ENCODE peak calls at places on chromosome 15, in ten cellular contexts. O is left ventricle myocardium inferior; J is GM06990; G is left lung; A is lower leg skin; P is cardiac fibroblast; Q is CD8-positive, alpha-beta memory T cell; B is AG10803; T is NB4; M is effector memory CD4-positive, alpha-beta T cell. W is an unnamed sample.

GRCh38 chr15:22240951-22241350 is 160.6 kb downstream of the OR4M2 start:
- DNase-seq in O (no peak), A (no peak), T (no peak), P (no peak), Q (no peak), B (no peak), G (no peak), J (no peak), M (no peak), W (no peak)

GRCh38 chr15:68570974-68571373 is 7.8 kb upstream of the CORO2B start:
- DNase-seq in T (no peak), B (no peak), G (no peak), O (no peak), Q (no peak), A (no peak), J (no peak), P (no peak), M (no peak), W (no peak)

GRCh38 chr15:53884441-53884840 is 93.8 kb upstream of the UNC13C start:
- DNase-seq in A (no peak), O (no peak), G (no peak), Q (no peak), T (no peak), M (no peak), J (no peak), B (no peak), P (no peak), W (no peak)

GRCh38 chr15:80160570-80161156 is 7.9 kb downstream of the FAH start:
- DNase-seq in A (no peak), J (peak; percentile 46), O (peak; percentile 43), P (peak; percentile 94), B (peak; percentile 92), T (peak; percentile 98), Q (no peak), G (peak; percentile 88), M (no peak), W (peak; percentile 85)

GRCh38 chr15:77810180-77810579 is 177.5 kb upstream of the LINGO1 start:
- DNase-seq in O (no peak), J (no peak), A (no peak), G (no peak), P (no peak), Q (no peak), B (no peak), T (no peak), M (no peak), W (no peak)

GRCh38 chr15:63025460-63025859 is 17.1 kb upstream of the TPM1 start:
- DNase-seq in Q (no peak), T (peak; percentile 30), A (no peak), O (no peak), B (no peak), G (no peak), P (no peak), M (no peak), J (no peak), W (no peak)

GRCh38 chr15:66866651-66867050 is 164.6 kb downstream of the SMAD6 start:
- DNase-seq in T (no peak), A (no peak), Q (no peak), B (no peak), J (no peak), O (no peak), M (no peak), G (no peak), P (no peak), W (no peak)

GRCh38 chr15:69384626-69385025 is 29.5 kb upstream of the KIF23 start:
- DNase-seq in P (no peak), O (no peak), T (no peak), G (no peak), B (no peak), Q (no peak), A (no peak), J (no peak), M (no peak), W (no peak)

GRCh38 chr15:63583027-63583426 is 14.2 kb upstream of the FBXL22 start:
- DNase-seq in A (no peak), J (no peak), G (no peak), O (no peak), P (peak; percentile 30), M (no peak), B (peak; percentile 85), Q (no peak), T (no peak), W (no peak)

GRCh38 chr15:81310480-81310879 is 13.5 kb downstream of the STARD5 start:
- DNase-seq in Q (no peak), A (no peak), O (no peak), M (no peak), T (no peak), G (no peak), P (no peak), J (no peak), B (no peak), W (no peak)

GRCh38 chr15:101201411-101202174 is 50.3 kb downstream of the CHSY1 start:
- DNase-seq in T (peak; percentile 91), O (peak; percentile 87), A (peak; percentile 98), P (peak; percentile 98), M (no peak), J (no peak), G (peak; percentile 87), B (peak; percentile 99), Q (no peak), W (peak; percentile 97)

GRCh38 chr15:66578286-66578875 is 12.6 kb upstream of the LCTL start:
- DNase-seq in Q (no peak), T (peak; percentile 42), G (no peak), M (no peak), O (no peak), J (no peak), P (peak; percentile 77), B (peak; percentile 63), A (no peak), W (no peak)

GRCh38 chr15:44177139-44177538 is 17.9 kb downstream of the FRMD5 start:
- DNase-seq in B (peak; percentile 6), P (no peak), J (no peak), G (no peak), M (no peak), O (no peak), T (no peak), A (no peak), Q (no peak), W (no peak)

GRCh38 chr15:44173813-44174212 is 21.3 kb downstream of the FRMD5 start:
- DNase-seq in T (no peak), O (no peak), J (no peak), B (no peak), G (no peak), Q (no peak), P (no peak), M (no peak), A (no peak), W (no peak)
- H3K4me3 ChIP-seq in T (no peak overlapping the region), O (no peak overlapping the region), J (no peak overlapping the region), B (no peak overlapping the region), G (no peak overlapping the region), Q (no peak overlapping the region), P (no peak overlapping the region), M (no peak overlapping the region), A (no peak overlapping the region), W (no peak overlapping the region)

GRCh38 chr15:88803920-88804247 is 648 bp downstream of the ACAN start:
- DNase-seq in O (no peak), G (no peak), M (no peak), A (no peak), J (no peak), T (no peak), P (no peak), Q (no peak), B (no peak), W (no peak)

GRCh38 chr15:88804257-88804656 is 1.0 kb downstream of the ACAN start:
- DNase-seq in M (no peak), Q (no peak), A (no peak), O (no peak), J (no peak), B (no peak), P (no peak), T (no peak), G (no peak), W (no peak)

GRCh38 chr15:88802250-88802990 is 816 bp upstream of the ACAN start:
- DNase-seq in A (peak; percentile 48), J (no peak), B (no peak), T (peak; percentile 9), O (no peak), M (no peak), P (no peak), Q (no peak), G (no peak), W (no peak)

GRCh38 chr15:88803241-88803919 is at the start of gene ACAN:
- DNase-seq in O (no peak), B (no peak), P (no peak), M (no peak), Q (no peak), G (peak; percentile 68), A (no peak), T (no peak), J (no peak), W (no peak)

DNA sequence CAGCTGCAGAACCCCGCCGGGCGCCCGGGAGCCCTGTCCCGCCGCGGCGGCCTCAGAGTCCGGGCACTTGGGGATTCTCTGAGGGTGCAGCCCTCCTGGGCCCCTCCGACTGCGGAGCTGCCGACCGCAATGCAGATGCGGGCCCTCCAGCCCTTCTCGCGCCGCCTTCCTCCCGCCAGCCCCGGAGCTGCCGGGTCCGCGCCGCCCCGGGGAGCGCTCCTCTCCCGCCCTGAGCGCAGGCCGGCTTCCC is 320 bp upstream of the ACAN start:
- DNase-seq in T (no peak), J (no peak), B (no peak), Q (no peak), G (no peak), A (peak; percentile 34), O (no peak), M (no peak), P (no peak), W (no peak)
- H3K4me3 ChIP-seq in T (no peak overlapping the region), J (no peak overlapping the region), B (peak overlapping the region; percentile 30), Q (no peak overlapping the region), G (no peak overlapping the region), A (no peak overlapping the region), O (peak overlapping the region; percentile 53), M (no peak overlapping the region), P (no peak overlapping the region), W (peak overlapping the region; percentile 26)

DNA sequence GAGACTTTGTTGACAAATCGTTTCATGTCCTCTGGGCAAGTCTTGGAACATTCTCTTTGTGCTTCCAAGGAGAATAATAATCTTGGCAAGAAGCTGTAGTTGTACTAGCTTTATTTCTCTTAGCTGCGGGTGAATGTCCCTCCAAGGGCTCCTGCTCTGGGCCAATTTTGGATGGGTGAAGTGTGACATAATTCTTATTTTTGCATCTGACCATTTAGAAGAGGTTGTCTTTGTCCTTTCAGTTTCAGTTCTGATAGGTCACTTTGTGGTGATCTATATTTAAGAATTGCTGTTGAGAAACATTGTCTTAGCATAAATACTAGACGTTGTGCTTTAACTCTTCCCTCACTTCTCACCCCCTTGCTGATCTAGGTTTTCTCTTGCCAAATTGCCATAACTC is 164.8 kb upstream of the RORA start:
- DNase-seq in B (no peak), Q (no peak), A (no peak), G (no peak), M (no peak), T (no peak), P (no peak), O (no peak), J (no peak), W (peak; percentile 18)
- H3K4me3 ChIP-seq in B (no peak overlapping the region), Q (no peak overlapping the region), A (no peak overlapping the region), G (no peak overlapping the region), M (no peak overlapping the region), T (no peak overlapping the region), P (no peak overlapping the region), O (peak overlapping the region; percentile 13), J (no peak overlapping the region), W (no peak overlapping the region)

DNA sequence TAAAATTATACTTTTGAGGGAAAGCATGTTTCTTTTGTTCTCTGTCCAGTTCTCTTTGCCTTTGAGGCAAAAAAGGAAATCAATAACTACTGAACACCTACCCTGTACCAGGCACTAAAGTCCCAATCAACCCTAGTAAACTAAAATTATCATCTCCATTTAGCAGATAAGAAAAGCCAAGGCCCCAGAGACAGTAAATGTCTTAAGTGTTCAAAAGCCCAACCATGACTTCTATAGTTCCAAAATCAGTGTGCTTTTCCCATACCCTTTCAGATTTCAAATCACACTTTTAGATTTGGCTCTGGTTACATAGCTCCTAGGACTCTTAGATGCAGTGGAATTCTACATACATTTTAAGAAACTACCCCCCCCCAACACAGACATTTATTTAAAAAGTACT is 63.5 kb downstream of the UACA start:
- DNase-seq in J (no peak), Q (no peak), G (no peak), T (no peak), B (no peak), A (no peak), M (no peak), O (no peak), P (no peak), W (no peak)
- H3K4me3 ChIP-seq in J (no peak overlapping the region), Q (no peak overlapping the region), G (no peak overlapping the region), T (no peak overlapping the region), B (no peak overlapping the region), A (no peak overlapping the region), M (no peak overlapping the region), O (peak overlapping the region; percentile 60), P (no peak overlapping the region), W (no peak overlapping the region)

W was measured in skeletal muscle cell.